ENCODE peak calls at places on chromosomes 16 and 17, in seven cellular contexts. One of them, this sample, is unnamed.

GRCh38 chr16:14369734-14370598 is 260.1 kb downstream of the PARN start:
- DNase-seq in NCI-H1105: no peak
- DNase-seq in stimulated activated CD8-positive, alpha-beta memory T cell treated with anti-CD3 and anti-CD28 coated beads, Interleukin-4, amount 100 ng/mL, for 24 hours: no peak
- DNase-seq in mucosa of gallbladder: no peak
- DNase-seq in lower lobe of right lung: no peak
- DNase-seq in D341Med: no peak
- DNase-seq in tibial nerve: no peak
- DNase-seq in this sample: peak; percentile 49

GRCh38 chr17:45147102-45147580 is 1.1 kb upstream of the HEXIM1 start:
- DNase-seq in NCI-H1105: peak; percentile 76
- DNase-seq in stimulated activated CD8-positive, alpha-beta memory T cell treated with anti-CD3 and anti-CD28 coated beads, Interleukin-4, amount 100 ng/mL, for 24 hours: no peak
- DNase-seq in mucosa of gallbladder: no peak
- DNase-seq in lower lobe of right lung: peak; percentile 67
- DNase-seq in D341Med: peak; percentile 89
- DNase-seq in tibial nerve: peak; percentile 62
- DNase-seq in this sample: peak; percentile 95

GRCh38 chr16:27980919-27981670 is 82.4 kb downstream of the GSG1L start:
- DNase-seq in NCI-H1105: no peak
- DNase-seq in stimulated activated CD8-positive, alpha-beta memory T cell treated with anti-CD3 and anti-CD28 coated beads, Interleukin-4, amount 100 ng/mL, for 24 hours: no peak
- DNase-seq in mucosa of gallbladder: no peak
- DNase-seq in lower lobe of right lung: no peak
- DNase-seq in D341Med: peak; percentile 77
- DNase-seq in tibial nerve: no peak
- DNase-seq in this sample: peak; percentile 67

GRCh38 chr17:76161113-76161512 is 20.1 kb upstream of the FOXJ1 start:
- DNase-seq in NCI-H1105: no peak
- DNase-seq in stimulated activated CD8-positive, alpha-beta memory T cell treated with anti-CD3 and anti-CD28 coated beads, Interleukin-4, amount 100 ng/mL, for 24 hours: no peak
- DNase-seq in mucosa of gallbladder: no peak
- DNase-seq in lower lobe of right lung: no peak
- DNase-seq in D341Med: no peak
- DNase-seq in tibial nerve: no peak
- DNase-seq in this sample: no peak

GRCh38 chr17:1180958-1181768 is 1.4 kb upstream of the ABR start:
- DNase-seq in NCI-H1105: no peak
- DNase-seq in stimulated activated CD8-positive, alpha-beta memory T cell treated with anti-CD3 and anti-CD28 coated beads, Interleukin-4, amount 100 ng/mL, for 24 hours: no peak
- DNase-seq in mucosa of gallbladder: no peak
- DNase-seq in lower lobe of right lung: no peak
- DNase-seq in D341Med: no peak
- DNase-seq in tibial nerve: no peak
- DNase-seq in this sample: no peak

GRCh38 chr17:57431415-57431814 is 175.1 kb downstream of the MSI2 start:
- DNase-seq in NCI-H1105: no peak
- DNase-seq in stimulated activated CD8-positive, alpha-beta memory T cell treated with anti-CD3 and anti-CD28 coated beads, Interleukin-4, amount 100 ng/mL, for 24 hours: no peak
- DNase-seq in mucosa of gallbladder: no peak
- DNase-seq in lower lobe of right lung: no peak
- DNase-seq in D341Med: no peak
- DNase-seq in tibial nerve: no peak
- DNase-seq in this sample: no peak

GRCh38 chr17:63295288-63295687 is 150.8 kb downstream of the CYB561 start:
- DNase-seq in NCI-H1105: no peak
- DNase-seq in stimulated activated CD8-positive, alpha-beta memory T cell treated with anti-CD3 and anti-CD28 coated beads, Interleukin-4, amount 100 ng/mL, for 24 hours: no peak
- DNase-seq in mucosa of gallbladder: no peak
- DNase-seq in lower lobe of right lung: no peak
- DNase-seq in D341Med: no peak
- DNase-seq in tibial nerve: no peak
- DNase-seq in this sample: no peak

GRCh38 chr16:57635266-57636097 is 7.1 kb downstream of the ADGRG1 start:
- DNase-seq in NCI-H1105: no peak
- DNase-seq in stimulated activated CD8-positive, alpha-beta memory T cell treated with anti-CD3 and anti-CD28 coated beads, Interleukin-4, amount 100 ng/mL, for 24 hours: no peak
- DNase-seq in mucosa of gallbladder: peak; percentile 57
- DNase-seq in lower lobe of right lung: no peak
- DNase-seq in D341Med: no peak
- DNase-seq in tibial nerve: no peak
- DNase-seq in this sample: no peak

GRCh38 chr17:5821813-5822212 is 237.5 kb upstream of the NLRP1 start:
- DNase-seq in NCI-H1105: no peak
- DNase-seq in stimulated activated CD8-positive, alpha-beta memory T cell treated with anti-CD3 and anti-CD28 coated beads, Interleukin-4, amount 100 ng/mL, for 24 hours: no peak
- DNase-seq in mucosa of gallbladder: no peak
- DNase-seq in lower lobe of right lung: no peak
- DNase-seq in D341Med: no peak
- DNase-seq in tibial nerve: no peak
- DNase-seq in this sample: no peak

GRCh38 chr17:73285603-73285908 is 23.9 kb upstream of the CPSF4L start:
- DNase-seq in NCI-H1105: no peak
- DNase-seq in stimulated activated CD8-positive, alpha-beta memory T cell treated with anti-CD3 and anti-CD28 coated beads, Interleukin-4, amount 100 ng/mL, for 24 hours: no peak
- DNase-seq in mucosa of gallbladder: no peak
- DNase-seq in lower lobe of right lung: no peak
- DNase-seq in D341Med: no peak
- DNase-seq in tibial nerve: no peak
- DNase-seq in this sample: no peak

GRCh38 chr16:54438469-54438868 is 151.9 kb upstream of the IRX3 start:
- DNase-seq in NCI-H1105: no peak
- DNase-seq in stimulated activated CD8-positive, alpha-beta memory T cell treated with anti-CD3 and anti-CD28 coated beads, Interleukin-4, amount 100 ng/mL, for 24 hours: no peak
- DNase-seq in mucosa of gallbladder: no peak
- DNase-seq in lower lobe of right lung: no peak
- DNase-seq in D341Med: no peak
- DNase-seq in tibial nerve: no peak
- DNase-seq in this sample: no peak

This sample was measured in lower leg skin.